ENCODE peak calls at places on chromosomes 13 and 19, in ten cellular contexts. One of them, this sample, is unnamed.
A peak's percentile ranks its signal among the peaks of the same experiment; 100 is the strongest.

GRCh38 chr13:28922341-28922740 is 102.2 kb downstream of the MTUS2 start:
- DNase-seq in T1000: no peak
- DNase-seq in NCI-H187: no peak
- DNase-seq in H9: no peak
- DNase-seq in heart right ventricle: no peak
- DNase-seq in lower lobe of right lung: no peak
- DNase-seq in stimulated activated CD4-positive, alpha-beta T cell treated with anti-CD3 and anti-CD28 coated beads, Interleukin-15, amount 100 ng/mL, for 48 hours: no peak
- DNase-seq in COLO829: no peak
- DNase-seq in GM12865: no peak
- DNase-seq in IMR-90: no peak
- DNase-seq in this sample: no peak

GRCh38 chr13:66399873-66400272 is 830.3 kb downstream of the PCDH9 start:
- DNase-seq in IMR-90: no peak
- DNase-seq in COLO829: no peak
- DNase-seq in lower lobe of right lung: no peak
- DNase-seq in H9: no peak
- DNase-seq in NCI-H187: no peak
- DNase-seq in stimulated activated CD4-positive, alpha-beta T cell treated with anti-CD3 and anti-CD28 coated beads, Interleukin-15, amount 100 ng/mL, for 48 hours: no peak
- DNase-seq in T1000: no peak
- DNase-seq in heart right ventricle: no peak
- DNase-seq in GM12865: no peak
- DNase-seq in this sample: no peak

GRCh38 chr13:40401911-40402776 is 264.3 kb downstream of the FOXO1 start:
- DNase-seq in IMR-90: peak; percentile 92
- DNase-seq in lower lobe of right lung: peak; percentile 95
- DNase-seq in COLO829: peak; percentile 92
- DNase-seq in H9: no peak
- DNase-seq in GM12865: peak; percentile 85
- DNase-seq in heart right ventricle: peak; percentile 95
- DNase-seq in T1000: peak; percentile 72
- DNase-seq in NCI-H187: no peak
- DNase-seq in stimulated activated CD4-positive, alpha-beta T cell treated with anti-CD3 and anti-CD28 coated beads, Interleukin-15, amount 100 ng/mL, for 48 hours: no peak
- DNase-seq in this sample: peak; percentile 95

GRCh38 chr13:107742544-107742943 is 472.8 kb downstream of the LIG4 start:
- DNase-seq in heart right ventricle: no peak
- DNase-seq in GM12865: no peak
- DNase-seq in T1000: no peak
- DNase-seq in H9: no peak
- DNase-seq in IMR-90: no peak
- DNase-seq in COLO829: no peak
- DNase-seq in NCI-H187: no peak
- DNase-seq in stimulated activated CD4-positive, alpha-beta T cell treated with anti-CD3 and anti-CD28 coated beads, Interleukin-15, amount 100 ng/mL, for 48 hours: no peak
- DNase-seq in lower lobe of right lung: no peak
- DNase-seq in this sample: no peak

GRCh38 chr19:1591421-1592022 is 1.1 kb downstream of the MBD3 start:
- DNase-seq in heart right ventricle: no peak
- DNase-seq in NCI-H187: no peak
- DNase-seq in stimulated activated CD4-positive, alpha-beta T cell treated with anti-CD3 and anti-CD28 coated beads, Interleukin-15, amount 100 ng/mL, for 48 hours: no peak
- DNase-seq in IMR-90: no peak
- DNase-seq in COLO829: no peak
- DNase-seq in T1000: no peak
- DNase-seq in H9: no peak
- DNase-seq in lower lobe of right lung: no peak
- DNase-seq in GM12865: no peak
- DNase-seq in this sample: no peak

GRCh38 chr19:18339703-18340102 is 695 bp upstream of the PGPEP1 start:
- DNase-seq in T1000: no peak
- DNase-seq in stimulated activated CD4-positive, alpha-beta T cell treated with anti-CD3 and anti-CD28 coated beads, Interleukin-15, amount 100 ng/mL, for 48 hours: no peak
- DNase-seq in NCI-H187: no peak
- DNase-seq in COLO829: no peak
- DNase-seq in H9: peak; percentile 64
- DNase-seq in lower lobe of right lung: no peak
- DNase-seq in IMR-90: peak; percentile 25
- DNase-seq in heart right ventricle: no peak
- DNase-seq in GM12865: peak; percentile 41
- DNase-seq in this sample: no peak

GRCh38 chr19:6476155-6476895 is 5.3 kb downstream of the DENND1C start:
- DNase-seq in heart right ventricle: no peak
- DNase-seq in T1000: peak; percentile 25
- DNase-seq in stimulated activated CD4-positive, alpha-beta T cell treated with anti-CD3 and anti-CD28 coated beads, Interleukin-15, amount 100 ng/mL, for 48 hours: peak; percentile 72
- DNase-seq in NCI-H187: no peak
- DNase-seq in GM12865: peak; percentile 78
- DNase-seq in lower lobe of right lung: peak; percentile 93
- DNase-seq in COLO829: peak; percentile 82
- DNase-seq in IMR-90: peak; percentile 10
- DNase-seq in H9: peak; percentile 99
- DNase-seq in this sample: peak; percentile 94

GRCh38 chr19:42396248-42396541 is 6.1 kb upstream of the CNFN start:
- DNase-seq in stimulated activated CD4-positive, alpha-beta T cell treated with anti-CD3 and anti-CD28 coated beads, Interleukin-15, amount 100 ng/mL, for 48 hours: no peak
- DNase-seq in T1000: no peak
- DNase-seq in NCI-H187: peak; percentile 79
- DNase-seq in IMR-90: no peak
- DNase-seq in GM12865: no peak
- DNase-seq in COLO829: peak; percentile 72
- DNase-seq in heart right ventricle: no peak
- DNase-seq in H9: no peak
- DNase-seq in lower lobe of right lung: no peak
- DNase-seq in this sample: no peak